ENCODE peak calls at places on chromosomes 12 and 14, in seven cellular contexts. Z is colonic mucosa, U is PC-9, O is D721Med, B is natural killer cell, G is uterus, Q is choroid plexus epithelial cell. E is an unnamed sample.

GRCh38 chr14:52703225-52703624 is 3.8 kb upstream of the PSMC6 start:
- DNase-seq in Z (peak), U (peak), O (no peak), B (no peak), G (no peak), Q (peak), E (peak)

GRCh38 chr14:64711039-64711438 is 6.8 kb downstream of the PLEKHG3 start:
- DNase-seq in Z (no peak), U (no peak), O (no peak), B (no peak), G (no peak), Q (no peak), E (no peak)

GRCh38 chr12:132837693-132838463 is 9.2 kb upstream of the GOLGA3 start:
- DNase-seq in Z (no peak), U (no peak), O (peak), B (no peak), G (peak), Q (peak), E (no peak)

GRCh38 chr12:98370976-98371375 is 144.4 kb upstream of the TMPO start:
- DNase-seq in Z (no peak), U (no peak), O (no peak), B (no peak), G (no peak), Q (no peak), E (no peak)

GRCh38 chr12:25764409-25764808 is 194.1 kb upstream of the RASSF8 start:
- DNase-seq in Z (no peak), U (no peak), O (no peak), B (no peak), G (no peak), Q (no peak), E (no peak)

GRCh38 chr12:34406996-34407300 is 384.7 kb downstream of the ALG10 start:
- DNase-seq in Z (peak), U (no peak), O (no peak), B (peak), G (peak), Q (no peak), E (no peak)

GRCh38 chr14:38291681-38292459 is 36.0 kb upstream of the CLEC14A start:
- DNase-seq in Z (no peak), U (no peak), O (no peak), B (no peak), G (no peak), Q (peak), E (no peak)

GRCh38 chr12:538731-539539 is 79.2 kb downstream of the B4GALNT3 start:
- DNase-seq in Z (peak), U (peak), O (no peak), B (no peak), G (no peak), Q (peak), E (peak)

GRCh38 chr14:100592461-100592871 is 5.2 kb upstream of the BEGAIN start:
- DNase-seq in Z (no peak), U (no peak), O (no peak), B (no peak), G (no peak), Q (no peak), E (no peak)

GRCh38 chr14:53001787-53002378 is 51.0 kb upstream of the FERMT2 start:
- DNase-seq in Z (no peak), U (no peak), O (no peak), B (no peak), G (no peak), Q (no peak), E (no peak)

GRCh38 chr12:75579552-75579951 is 68.1 kb upstream of the KRR1 start:
- DNase-seq in Z (no peak), U (no peak), O (no peak), B (no peak), G (no peak), Q (no peak), E (no peak)

GRCh38 chr14:22822619-22823551 is 6.8 kb upstream of the MRPL52 start:
- DNase-seq in Z (peak), U (peak), O (no peak), B (peak), G (peak), Q (peak), E (peak)

GRCh38 chr12:25557830-25558436 is 4.8 kb upstream of the LMNTD1 start:
- DNase-seq in Z (peak), U (no peak), O (no peak), B (no peak), G (no peak), Q (peak), E (peak)

GRCh38 chr12:48105321-48105866 is 485 bp downstream of the SENP1 start:
- DNase-seq in Z (no peak), U (no peak), O (no peak), B (peak), G (no peak), Q (peak), E (no peak)

GRCh38 chr14:71529855-71530254 is 402.4 kb upstream of the RGS6 start:
- DNase-seq in Z (no peak), U (no peak), O (no peak), B (no peak), G (peak), Q (no peak), E (no peak)

GRCh38 chr14:76955575-76956252 is 72.8 kb downstream of the IRF2BPL start:
- DNase-seq in Z (peak), U (no peak), O (no peak), B (peak), G (no peak), Q (peak), E (peak)

GRCh38 chr12:52884526-52885293 is 20.2 kb downstream of the KRT8 start:
- DNase-seq in Z (peak), U (peak), O (peak), B (peak), G (peak), Q (peak), E (peak)

GRCh38 chr12:62505786-62506185 is 39.2 kb downstream of the MON2 start:
- DNase-seq in Z (no peak), U (no peak), O (no peak), B (no peak), G (no peak), Q (no peak), E (no peak)

GRCh38 chr14:88866305-88866704 is 41.9 kb downstream of the TTC8 start:
- DNase-seq in Z (no peak), U (no peak), O (no peak), B (no peak), G (no peak), Q (peak), E (no peak)

GRCh38 chr12:57840701-57841100 is 5.8 kb downstream of the CTDSP2 start:
- DNase-seq in Z (peak), U (no peak), O (no peak), B (no peak), G (no peak), Q (peak), E (peak)

GRCh38 chr12:62658910-62659309 is 192.3 kb downstream of the MON2 start:
- DNase-seq in Z (no peak), U (no peak), O (no peak), B (no peak), G (no peak), Q (no peak), E (no peak)

GRCh38 chr12:111123390-111123789 is 203.0 kb upstream of the MYL2 start:
- DNase-seq in Z (no peak), U (no peak), O (no peak), B (no peak), G (no peak), Q (no peak), E (no peak)

GRCh38 chr12:105083551-105084105 is 630 bp downstream of the ALDH1L2 start:
- DNase-seq in Z (peak), U (no peak), O (no peak), B (no peak), G (peak), Q (peak), E (peak)

GRCh38 chr12:93918262-93918661 is 230.1 kb upstream of the PLXNC1 start:
- DNase-seq in Z (no peak), U (no peak), O (no peak), B (no peak), G (peak), Q (peak), E (no peak)

GRCh38 chr12:3753549-3754284 is 808 bp upstream of the CRACR2A start:
- DNase-seq in Z (peak), U (no peak), O (no peak), B (no peak), G (peak), Q (peak), E (no peak)

GRCh38 chr12:77133566-77133965 is 68.2 kb upstream of the E2F7 start:
- DNase-seq in Z (peak), U (peak), O (no peak), B (no peak), G (no peak), Q (peak), E (peak)

GRCh38 chr14:35818346-35819115 is 7.6 kb upstream of the BRMS1L start:
- DNase-seq in Z (no peak), U (peak), O (no peak), B (no peak), G (no peak), Q (peak), E (peak)

GRCh38 chr12:47779301-47779942 is 6.4 kb downstream of the SLC48A1 start:
- DNase-seq in Z (peak), U (peak), O (peak), B (peak), G (peak), Q (peak), E (peak)

GRCh38 chr14:32329146-32329545 is at the start of gene AKAP6:
- DNase-seq in Z (no peak), U (no peak), O (no peak), B (no peak), G (no peak), Q (no peak), E (no peak)

GRCh38 chr12:52119398-52120254 is 40.1 kb downstream of the SMIM41 start:
- DNase-seq in Z (peak), U (peak), O (peak), B (no peak), G (no peak), Q (peak), E (peak)

GRCh38 chr14:20624495-20625070 is 16.9 kb downstream of the OR6S1 start:
- DNase-seq in Z (peak), U (peak), O (no peak), B (no peak), G (peak), Q (peak), E (peak)

GRCh38 chr12:169528-170360 is 44.2 kb downstream of the SLC6A12 start:
- DNase-seq in Z (no peak), U (no peak), O (no peak), B (no peak), G (no peak), Q (peak), E (no peak)

GRCh38 chr14:58901826-58902225 is 264.1 kb downstream of the DACT1 start:
- DNase-seq in Z (no peak), U (no peak), O (no peak), B (no peak), G (no peak), Q (no peak), E (no peak)

GRCh38 chr12:49369723-49370145 is 2.5 kb downstream of the SPATS2 start:
- DNase-seq in Z (peak), U (no peak), O (no peak), B (no peak), G (no peak), Q (peak), E (peak)

GRCh38 chr14:44829021-44829420 is 132.7 kb downstream of the KLHL28 start:
- DNase-seq in Z (no peak), U (no peak), O (no peak), B (no peak), G (no peak), Q (no peak), E (no peak)

GRCh38 chr12:52236386-52237050 is 3.5 kb downstream of the KRT7 start:
- DNase-seq in Z (no peak), U (no peak), O (no peak), B (no peak), G (no peak), Q (no peak), E (peak)

GRCh38 chr12:7375145-7375543 is 68.8 kb downstream of the CD163L1 start:
- DNase-seq in Z (no peak), U (no peak), O (no peak), B (no peak), G (no peak), Q (no peak), E (peak)

DNA sequence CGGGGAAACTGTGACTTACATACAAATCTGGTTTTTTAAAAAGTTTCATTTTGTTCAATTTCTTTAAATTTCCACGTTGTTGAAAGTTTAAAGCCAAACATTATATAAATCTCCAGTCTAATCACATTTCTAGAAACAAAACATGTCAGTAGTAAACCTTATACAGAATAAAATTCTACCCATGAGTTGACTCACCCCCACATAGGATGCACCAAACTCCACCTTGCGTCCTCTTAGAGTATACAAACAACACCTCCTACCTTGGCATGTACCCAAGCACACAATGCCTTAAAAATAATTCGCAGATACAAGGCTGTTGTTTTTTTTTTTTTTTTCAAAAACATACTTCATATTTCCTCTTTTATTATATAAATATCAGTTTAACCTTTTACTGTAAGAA is 3.4 kb downstream of the FBXL14 start:
- DNase-seq in Z (peak), U (peak), O (no peak), B (no peak), G (no peak), Q (peak), E (peak)
- TF ChIP-seq CTCF in Z (no peak), U (no peak), O (no peak), B (no peak), G (no peak), Q (peak), E (peak)

GRCh38 chr12:117202033-117202432 is 11.8 kb upstream of the FBXO21 start:
- DNase-seq in Z (no peak), U (no peak), O (no peak), B (no peak), G (no peak), Q (no peak), E (no peak)
- TF ChIP-seq CTCF in Z (no peak), U (no peak), O (no peak), B (no peak), G (no peak), Q (no peak), E (no peak)

DNA sequence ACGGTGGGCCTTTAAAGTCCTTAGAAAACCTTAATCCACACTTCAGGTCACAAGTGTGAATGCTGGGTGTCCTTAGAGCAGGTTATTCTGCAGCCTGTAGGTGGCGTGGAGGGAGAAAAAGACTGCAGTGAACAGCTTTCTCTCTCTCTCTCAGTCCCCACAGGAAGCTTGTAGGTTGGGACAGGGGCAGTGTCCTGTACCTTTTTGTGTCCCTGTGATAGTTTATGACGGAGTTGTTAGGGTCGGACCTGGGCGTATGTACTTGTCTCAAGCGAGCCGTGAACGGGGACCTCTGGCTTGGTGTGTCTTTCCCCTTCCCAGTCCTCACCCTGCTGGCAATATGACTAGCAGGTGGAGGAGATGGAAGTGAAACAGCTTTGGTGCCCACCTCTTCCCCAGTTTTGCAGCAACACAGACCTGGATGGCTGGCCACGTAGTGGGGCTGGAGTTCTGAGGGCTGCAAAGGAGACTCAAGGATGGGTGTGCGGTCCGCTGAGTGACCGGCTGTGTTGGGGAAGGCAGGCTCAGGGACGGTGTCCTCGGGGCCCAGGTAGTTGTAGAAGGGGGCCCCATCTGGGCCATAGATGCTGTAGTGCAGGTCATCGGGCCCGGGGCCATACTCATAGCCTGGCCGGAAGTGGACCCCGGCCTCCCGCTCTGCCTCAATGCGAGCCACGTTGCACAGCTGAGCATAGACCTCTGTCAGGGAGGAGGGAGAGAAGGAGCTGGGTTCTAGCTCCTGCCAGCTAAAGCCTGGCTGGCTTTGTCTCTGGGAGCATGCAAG is 8.9 kb downstream of the ISCA2 start:
- DNase-seq in Z (no peak), U (peak), O (no peak), B (no peak), G (no peak), Q (peak), E (peak)
- TF ChIP-seq CTCF in Z (peak), U (peak), O (peak), B (no peak), G (peak), Q (peak), E (peak)

GRCh38 chr12:96698965-96699364 is 208.1 kb upstream of the NEDD1 start:
- DNase-seq in Z (no peak), U (peak), O (no peak), B (no peak), G (no peak), Q (no peak), E (no peak)

GRCh38 chr12:96698521-96698920 is 208.5 kb upstream of the NEDD1 start:
- DNase-seq in Z (no peak), U (no peak), O (no peak), B (no peak), G (no peak), Q (peak), E (peak)
- TF ChIP-seq CTCF in Z (no peak), U (peak), O (no peak), B (no peak), G (no peak), Q (peak), E (no peak)

GRCh38 chr12:125068391-125068790 is 3.2 kb downstream of the AACS start:
- DNase-seq in Z (no peak), U (no peak), O (no peak), B (no peak), G (no peak), Q (no peak), E (no peak)

GRCh38 chr12:125064492-125064891 is 743 bp upstream of the AACS start:
- DNase-seq in Z (no peak), U (no peak), O (no peak), B (no peak), G (no peak), Q (no peak), E (no peak)

GRCh38 chr12:125065753-125066570 is 727 bp downstream of the AACS start:
- DNase-seq in Z (peak), U (no peak), O (no peak), B (no peak), G (no peak), Q (no peak), E (peak)

GRCh38 chr12:125061229-125061628 is 4.0 kb upstream of the AACS start:
- DNase-seq in Z (no peak), U (no peak), O (no peak), B (no peak), G (no peak), Q (no peak), E (no peak)

DNA sequence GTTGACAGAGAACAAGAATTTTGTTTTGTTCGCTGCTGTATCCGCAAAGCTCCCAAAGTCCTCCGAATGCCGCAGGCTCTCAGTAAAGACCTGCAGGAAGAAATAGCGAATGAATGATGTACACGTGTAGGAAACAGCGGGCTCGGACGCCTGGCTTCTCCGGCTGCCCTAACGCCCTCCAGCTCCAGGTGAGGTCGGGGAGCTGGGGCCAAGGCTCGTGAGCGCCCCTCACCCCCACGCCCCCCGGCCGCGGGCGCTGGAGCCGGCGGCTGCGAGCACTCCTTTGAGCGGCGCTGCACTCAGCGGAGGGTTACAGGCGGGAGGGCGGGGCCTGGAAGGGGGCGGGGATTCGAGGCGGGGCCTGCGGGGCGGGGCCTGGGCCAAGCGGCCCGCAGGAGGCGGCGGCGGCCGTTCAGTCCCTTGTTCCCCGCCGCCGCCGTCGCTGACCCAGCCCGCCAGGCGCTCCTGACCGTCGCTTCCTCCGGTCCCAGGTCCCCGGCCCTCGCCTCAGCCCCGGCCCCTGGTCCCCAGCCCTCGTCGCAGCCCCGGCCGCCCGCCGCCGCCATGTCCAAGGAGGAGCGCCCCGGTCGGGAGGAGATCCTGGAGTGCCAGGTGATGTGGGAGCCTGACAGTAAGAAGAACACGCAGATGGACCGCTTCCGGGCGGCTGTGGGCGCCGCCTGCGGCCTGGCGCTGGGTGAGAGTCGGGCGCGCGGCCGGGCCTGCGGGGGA is at the start of gene AACS:
- DNase-seq in Z (peak), U (peak), O (peak), B (peak), G (peak), Q (peak), E (peak)
- TF ChIP-seq CTCF in Z (no peak), U (no peak), O (no peak), B (no peak), G (no peak), Q (no peak), E (no peak)

DNA sequence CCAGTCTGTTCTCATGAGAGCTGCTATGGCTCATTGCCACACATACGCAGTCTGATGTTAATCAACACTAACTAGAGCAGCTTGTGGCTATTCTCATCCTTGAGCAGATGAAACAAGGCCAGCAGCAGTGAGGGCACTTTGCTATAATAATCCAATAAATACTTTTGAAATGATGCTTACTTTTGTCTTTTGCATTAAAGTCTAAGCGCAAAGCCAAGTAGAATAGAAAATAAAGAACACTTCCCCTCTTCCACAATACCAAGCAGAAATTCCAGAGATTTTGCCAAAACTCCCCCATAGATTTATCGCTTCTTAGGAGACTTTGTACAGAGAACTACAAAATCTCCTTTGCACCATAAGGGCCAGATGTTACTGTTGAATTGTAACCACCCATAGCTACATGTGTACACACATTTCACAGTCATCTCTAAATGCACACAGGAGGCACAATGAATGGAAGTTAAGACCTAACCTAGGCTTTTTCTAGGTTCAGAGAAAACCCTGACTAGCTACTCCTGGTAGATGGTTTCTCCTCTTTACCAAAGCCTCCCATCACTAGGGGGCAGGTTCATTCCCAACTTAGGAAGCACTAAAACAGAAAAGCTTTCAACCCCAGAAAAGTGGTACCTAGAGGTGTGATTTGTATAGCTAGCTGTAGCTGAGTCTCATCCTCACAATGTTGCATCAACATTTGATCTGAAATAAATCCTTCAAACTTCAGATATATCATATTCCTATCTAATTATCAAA is 119.3 kb downstream of the HMGA2 start:
- DNase-seq in Z (no peak), U (no peak), O (no peak), B (no peak), G (no peak), Q (no peak), E (no peak)
- TF ChIP-seq CTCF in Z (no peak), U (no peak), O (peak), B (no peak), G (no peak), Q (no peak), E (no peak)

E was measured in MCF 10A.